ENCODE peak calls at places on chromosomes 2 and 18, in nine cellular contexts. N is tibial nerve, L is IMR-90, C is A549, A is adrenal gland, U is endothelial cell of umbilical vein, F is sigmoid colon, T is Peyer's patch, S is heart left ventricle. V is an unnamed sample.

GRCh38 chr18:48834421-48835011 is 116.2 kb downstream of the SMAD7 start:
- DNase-seq in U (peak), A (peak), L (peak), S (peak), F (peak), N (no peak), T (peak), C (peak), V (peak)

GRCh38 chr2:231452799-231453508 is 11.3 kb downstream of the NCL start:
- DNase-seq in L (no peak), U (no peak), C (peak), A (no peak), S (no peak), T (peak), N (no peak), F (no peak), V (no peak)

GRCh38 chr2:96147593-96148201 is 2.5 kb upstream of the DUSP2 start:
- DNase-seq in U (no peak), L (no peak), S (no peak), A (no peak), T (peak), N (no peak), C (no peak), F (peak), V (no peak)

GRCh38 chr18:32092422-32093105 is 890 bp downstream of the RNF138 start:
- DNase-seq in L (peak), U (peak), A (peak), N (peak), C (peak), F (peak), T (peak), S (peak), V (peak)

GRCh38 chr18:57466745-57467144 is 31.6 kb downstream of the ONECUT2 start:
- DNase-seq in A (no peak), L (no peak), U (no peak), T (no peak), N (no peak), F (no peak), S (no peak), C (no peak), V (no peak)

GRCh38 chr2:178279636-178280035 is 85.3 kb downstream of the OSBPL6 start:
- DNase-seq in F (no peak), C (no peak), T (peak), A (no peak), N (no peak), U (no peak), L (no peak), S (no peak), V (no peak)

GRCh38 chr2:67260348-67261277 is 136.5 kb upstream of the ETAA1 start:
- DNase-seq in T (no peak), L (peak), A (peak), S (peak), U (peak), N (peak), F (peak), C (peak), V (peak)

GRCh38 chr2:88729061-88729745 is 37.7 kb downstream of the RPIA start:
- DNase-seq in A (no peak), S (no peak), C (no peak), U (peak), F (no peak), N (no peak), T (no peak), L (no peak), V (no peak)

GRCh38 chr18:74485860-74486849 is 10.0 kb upstream of the CNDP2 start:
- DNase-seq in F (no peak), N (no peak), L (no peak), A (no peak), T (no peak), C (no peak), U (no peak), S (no peak), V (no peak)

GRCh38 chr2:105841551-105841950 is 96.8 kb downstream of the NCK2 start:
- DNase-seq in U (no peak), L (no peak), T (no peak), S (no peak), N (no peak), F (no peak), A (no peak), C (no peak), V (no peak)

GRCh38 chr2:44580875-44581515 is 219.2 kb downstream of the CAMKMT start:
- DNase-seq in U (no peak), S (no peak), F (no peak), L (no peak), A (no peak), C (no peak), T (no peak), N (no peak), V (no peak)

GRCh38 chr2:148930046-148930775 is 55.2 kb downstream of the KIF5C start:
- DNase-seq in N (no peak), L (no peak), A (no peak), T (no peak), S (no peak), C (no peak), U (no peak), F (no peak), V (no peak)

GRCh38 chr2:129092871-129093385 is 774.3 kb upstream of the HS6ST1 start:
- DNase-seq in C (peak), U (no peak), S (no peak), T (no peak), A (no peak), N (no peak), F (no peak), L (no peak), V (no peak)

GRCh38 chr2:150750726-150751125 is 263.3 kb upstream of the RND3 start:
- DNase-seq in F (no peak), U (no peak), C (no peak), T (no peak), S (no peak), A (no peak), L (no peak), N (no peak), V (no peak)

GRCh38 chr2:213411582-213412289 is 127.5 kb downstream of the SPAG16 start:
- DNase-seq in C (peak), T (no peak), F (no peak), S (no peak), U (no peak), N (no peak), L (no peak), A (no peak), V (no peak)

GRCh38 chr18:77203071-77203470 is 46.6 kb upstream of the GALR1 start:
- DNase-seq in F (no peak), U (no peak), A (no peak), L (peak), S (no peak), T (no peak), C (no peak), N (no peak), V (no peak)

GRCh38 chr2:12826781-12827180 is 110.0 kb downstream of the TRIB2 start:
- DNase-seq in C (no peak), N (no peak), F (no peak), L (no peak), U (no peak), A (no peak), T (no peak), S (no peak), V (no peak)

GRCh38 chr2:64000630-64001381 is 18.4 kb downstream of the VPS54 start:
- DNase-seq in F (no peak), S (no peak), A (no peak), L (no peak), C (peak), T (no peak), N (no peak), U (no peak), V (no peak)

GRCh38 chr18:27735117-27735516 is 441.8 kb downstream of the CDH2 start:
- DNase-seq in A (no peak), L (no peak), N (no peak), C (no peak), S (no peak), U (no peak), T (no peak), F (no peak), V (no peak)

GRCh38 chr2:181036848-181037603 is 56.6 kb downstream of the UBE2E3 start:
- DNase-seq in U (no peak), T (no peak), L (peak), F (no peak), S (no peak), N (no peak), C (no peak), A (no peak), V (no peak)

GRCh38 chr2:63537306-63537705 is 51.0 kb downstream of the WDPCP start:
- DNase-seq in A (no peak), U (no peak), S (no peak), L (peak), T (no peak), N (no peak), F (no peak), C (no peak), V (no peak)

GRCh38 chr18:44896817-44897216 is 216.1 kb downstream of the SETBP1 start:
- DNase-seq in C (no peak), F (no peak), N (no peak), L (no peak), S (no peak), A (no peak), T (no peak), U (no peak), V (no peak)

GRCh38 chr2:20578895-20579825 is 71.7 kb downstream of the HS1BP3 start:
- DNase-seq in A (peak), T (peak), S (peak), F (peak), C (peak), N (peak), L (peak), U (peak), V (peak)

GRCh38 chr2:10009811-10010781 is 33.3 kb upstream of the KLF11 start:
- DNase-seq in C (no peak), N (no peak), U (no peak), L (peak), S (peak), A (peak), T (peak), F (peak), V (peak)

GRCh38 chr2:11746376-11746806 is at the start of gene LPIN1:
- DNase-seq in S (peak), C (peak), L (peak), U (peak), A (peak), T (peak), F (peak), N (peak), V (peak)
- TF ChIP-seq POLR2A in S (peak), C (peak), L (peak), U (peak), A (peak), T (peak), F (no peak), N (peak), V (peak)

DNA sequence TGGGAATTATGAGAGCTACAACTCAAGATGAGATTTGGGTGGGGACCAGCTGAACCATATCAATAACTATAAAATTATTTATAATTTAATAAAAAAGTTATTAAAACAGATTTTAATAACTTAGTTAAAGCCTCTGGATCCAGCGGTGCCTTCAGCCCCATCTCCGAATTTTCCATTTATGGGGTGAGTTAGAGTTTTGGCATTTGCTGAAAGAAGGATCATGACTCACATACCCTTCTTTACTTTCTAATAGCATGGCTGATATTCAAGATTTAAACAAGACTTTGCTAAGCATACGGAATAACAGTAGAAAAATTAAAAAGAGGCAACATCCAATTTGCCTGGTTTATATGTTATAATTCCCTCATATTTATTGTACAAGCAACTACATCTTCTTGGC is 94.5 kb downstream of the RDH14 start:
- DNase-seq in L (peak), F (no peak), U (no peak), N (no peak), A (no peak), T (no peak), S (no peak), C (no peak), V (no peak)
- TF ChIP-seq CTCF in L (no peak), F (no peak), U (no peak), N (no peak), A (no peak), T (no peak), S (no peak), C (no peak), V (no peak)

GRCh38 chr2:230323385-230324106 is 3.4 kb upstream of the SP140L start:
- DNase-seq in T (no peak), A (no peak), N (no peak), L (no peak), U (no peak), C (peak), S (no peak), F (no peak), V (no peak)
- TF ChIP-seq POLR2A in T (no peak), A (no peak), N (no peak), L (no peak), U (no peak), C (no peak), S (no peak), F (no peak), V (no peak)

DNA sequence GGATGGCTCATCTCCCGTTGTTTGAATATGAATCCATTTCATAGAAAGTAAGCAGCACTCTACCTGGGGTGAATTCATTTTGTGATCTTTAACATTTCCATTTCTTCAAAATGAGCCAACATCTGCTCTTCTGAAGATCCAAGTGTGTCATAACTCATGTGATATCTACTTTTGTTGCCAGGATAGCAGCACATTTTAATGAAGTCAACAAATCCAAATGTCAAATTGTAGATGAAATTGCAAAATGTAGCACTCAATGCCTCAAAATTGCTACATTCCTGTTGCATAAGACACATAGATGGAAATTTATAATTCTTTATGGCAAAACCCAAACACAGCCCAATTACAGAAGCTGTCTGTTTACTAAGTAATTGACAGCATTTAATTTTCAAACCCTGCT is 360.7 kb downstream of the TMX3 start:
- DNase-seq in S (no peak), T (no peak), U (no peak), F (no peak), C (no peak), L (no peak), N (no peak), A (no peak), V (no peak)
- TF ChIP-seq CTCF in S (no peak), T (no peak), U (no peak), F (no peak), C (no peak), L (no peak), N (no peak), A (no peak), V (no peak)

GRCh38 chr2:98572211-98572610 is 36.1 kb downstream of the COA5 start:
- DNase-seq in A (no peak), U (no peak), F (no peak), L (no peak), S (no peak), T (no peak), N (no peak), C (no peak), V (no peak)

GRCh38 chr2:98571121-98571701 is 37.1 kb downstream of the COA5 start:
- DNase-seq in S (no peak), F (no peak), C (no peak), A (no peak), U (no peak), N (no peak), L (no peak), T (no peak), V (no peak)

GRCh38 chr2:98571796-98572195 is 36.5 kb downstream of the COA5 start:
- DNase-seq in A (no peak), U (no peak), N (no peak), C (no peak), T (no peak), S (no peak), L (no peak), F (no peak), V (no peak)

GRCh38 chr2:98572676-98573075 is 35.6 kb downstream of the COA5 start:
- DNase-seq in L (no peak), S (no peak), N (no peak), C (no peak), U (no peak), F (no peak), T (no peak), A (no peak), V (no peak)

DNA sequence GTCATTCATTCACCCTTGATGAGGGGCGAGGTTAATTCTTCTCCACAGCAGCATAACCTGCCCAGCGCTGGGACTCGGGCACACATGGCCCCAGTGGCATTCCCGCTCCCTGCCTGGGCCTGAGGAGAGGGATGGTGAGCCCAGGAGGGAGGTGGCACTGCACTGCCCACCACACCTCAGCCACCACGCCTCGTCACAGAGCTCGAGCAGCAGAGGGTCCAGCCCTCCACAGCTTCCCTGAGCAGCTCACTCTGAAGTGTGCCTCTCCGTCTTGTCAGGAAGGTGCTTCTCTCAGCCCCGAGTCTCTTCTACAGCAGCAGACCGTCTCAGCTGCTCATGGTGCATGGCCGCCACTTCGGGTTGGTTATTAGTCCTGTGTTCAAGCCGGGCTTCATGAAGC is 34.9 kb downstream of the COA5 start:
- DNase-seq in A (no peak), T (no peak), C (no peak), S (no peak), N (no peak), L (no peak), F (no peak), U (no peak), V (no peak)
- TF ChIP-seq POLR2A in A (no peak), T (no peak), C (no peak), S (no peak), N (no peak), L (no peak), F (no peak), U (no peak), V (no peak)